ENCODE peak calls at places on chromosomes 11 and 22, in eight cellular contexts. C is ovary, U is IMR-90, M is mesendoderm, K is dorsolateral prefrontal cortex, V is fibroblast of lung, W is AG04450, Q is esophagus squamous epithelium. A is an unnamed sample.

GRCh38 chr11:64102005-64102738 is 63.7 kb downstream of the MACROD1 start:
- DNase-seq in V (no peak), K (no peak), C (no peak), W (no peak), U (no peak), M (no peak), Q (no peak), A (no peak)

GRCh38 chr11:132410383-132410782 is 1040.0 kb downstream of the NTM start:
- DNase-seq in K (no peak), Q (no peak), C (no peak), M (no peak), V (no peak), U (no peak), W (no peak), A (no peak)

GRCh38 chr22:26837784-26838520 is 180.6 kb downstream of the MIAT start:
- DNase-seq in C (no peak), U (no peak), V (no peak), W (no peak), M (peak), Q (no peak), K (no peak), A (no peak)

GRCh38 chr11:31720225-31720624 is 90.9 kb downstream of the PAX6 start:
- DNase-seq in V (no peak), W (no peak), Q (no peak), C (no peak), M (no peak), U (no peak), K (no peak), A (no peak)

GRCh38 chr11:94771390-94771789 is 3.2 kb downstream of the AMOTL1 start:
- DNase-seq in K (no peak), C (no peak), V (no peak), Q (no peak), M (no peak), U (no peak), W (no peak), A (no peak)

GRCh38 chr11:61509058-61510029 is 795 bp downstream of the LRRC10B start:
- DNase-seq in U (peak), Q (no peak), V (peak), C (peak), M (peak), K (peak), W (no peak), A (peak)

GRCh38 chr22:30423296-30423958 is 2.1 kb upstream of the MTFP1 start:
- DNase-seq in K (peak), V (no peak), C (no peak), Q (no peak), W (no peak), U (no peak), M (no peak), A (no peak)

GRCh38 chr11:63643205-63643604 is 28.0 kb downstream of the ATL3 start:
- DNase-seq in Q (no peak), C (no peak), M (no peak), W (no peak), V (no peak), U (no peak), K (no peak), A (no peak)

GRCh38 chr11:34149786-34150185 is 44.4 kb downstream of the NAT10 start:
- DNase-seq in K (no peak), Q (no peak), W (no peak), U (no peak), V (peak), C (no peak), M (peak), A (peak)

GRCh38 chr11:134317103-134317502 is 14.7 kb upstream of the GLB1L2 start:
- DNase-seq in C (no peak), U (no peak), W (no peak), M (no peak), K (no peak), Q (no peak), V (no peak), A (no peak)

GRCh38 chr22:48758021-48758561 is 1069.6 kb downstream of the BRD1 start:
- DNase-seq in K (no peak), M (no peak), V (no peak), U (no peak), C (peak), W (no peak), Q (no peak), A (no peak)

GRCh38 chr11:43969543-43969942 is 27.1 kb downstream of the C11orf96 start:
- DNase-seq in M (no peak), U (no peak), W (no peak), Q (no peak), V (no peak), C (no peak), K (no peak), A (peak)

GRCh38 chr11:9568854-9569587 is 4.4 kb upstream of the WEE1 start:
- DNase-seq in W (peak), C (peak), M (peak), V (peak), U (peak), K (no peak), Q (no peak), A (peak)

GRCh38 chr11:42410251-42410956 is 901.4 kb upstream of the API5 start:
- DNase-seq in V (no peak), W (no peak), K (no peak), Q (no peak), U (no peak), M (peak), C (no peak), A (no peak)

GRCh38 chr11:118126082-118126838 is 26.4 kb downstream of the SCN4B start:
- DNase-seq in C (no peak), V (no peak), W (no peak), U (no peak), K (no peak), Q (no peak), M (peak), A (no peak)

GRCh38 chr11:126328444-126328843 is 24.6 kb downstream of the DCPS start:
- DNase-seq in M (no peak), C (peak), V (no peak), Q (no peak), W (no peak), U (no peak), K (peak), A (no peak)

GRCh38 chr11:23540101-23540561 is 679.9 kb upstream of the CCDC179 start:
- DNase-seq in Q (no peak), C (no peak), V (peak), K (no peak), M (peak), U (peak), W (peak), A (peak)

GRCh38 chr11:63536669-63537292 is at the start of gene PLAAT4:
- DNase-seq in K (no peak), Q (no peak), C (peak), M (no peak), U (peak), V (peak), W (no peak), A (peak)

GRCh38 chr11:13772223-13773046 is 104.0 kb downstream of the FAR1 start:
- DNase-seq in W (peak), Q (no peak), U (peak), C (no peak), M (peak), V (peak), K (no peak), A (peak)

GRCh38 chr22:47152236-47152635 is 389.8 kb downstream of the TBC1D22A start:
- DNase-seq in M (no peak), K (no peak), U (no peak), Q (no peak), C (no peak), W (no peak), V (no peak), A (no peak)

GRCh38 chr22:41815716-41816115 is 15.2 kb downstream of the CCDC134 start:
- DNase-seq in K (no peak), U (no peak), C (no peak), V (no peak), M (no peak), Q (no peak), W (no peak), A (no peak)

GRCh38 chr11:121572581-121573059 is 119.9 kb upstream of the SORL1-AS1 start:
- DNase-seq in C (no peak), W (no peak), Q (no peak), M (no peak), U (no peak), K (no peak), V (no peak), A (no peak)

GRCh38 chr11:3920148-3920852 is 64.8 kb downstream of the STIM1 start:
- DNase-seq in V (peak), C (no peak), U (peak), W (no peak), K (no peak), Q (no peak), M (no peak), A (no peak)

GRCh38 chr22:19401483-19401882 is 30.1 kb downstream of the HIRA start:
- DNase-seq in U (no peak), W (no peak), M (no peak), K (no peak), Q (no peak), C (no peak), V (no peak), A (no peak)

GRCh38 chr22:18947905-18948304 is 11.8 kb upstream of the PRODH start:
- DNase-seq in C (no peak), W (no peak), U (no peak), V (no peak), Q (no peak), K (peak), M (peak), A (no peak)

GRCh38 chr11:127003260-127003981 is 2.9 kb upstream of the KIRREL3 start:
- DNase-seq in M (peak), V (peak), U (peak), Q (no peak), K (no peak), W (no peak), C (no peak), A (peak)

GRCh38 chr11:70106757-70107156 is 28.6 kb downstream of the ANO1 start:
- DNase-seq in V (no peak), Q (no peak), W (no peak), K (no peak), U (no peak), M (no peak), C (no peak), A (no peak)

GRCh38 chr11:102912482-102912830 is 37.7 kb upstream of the MMP12 start:
- DNase-seq in Q (no peak), C (no peak), W (no peak), M (peak), U (peak), K (no peak), V (no peak), A (no peak)

GRCh38 chr11:127474735-127475134 is 474.2 kb upstream of the KIRREL3 start:
- DNase-seq in Q (no peak), U (no peak), V (no peak), K (no peak), M (no peak), W (no peak), C (no peak), A (no peak)

GRCh38 chr11:69403556-69404215 is 77.8 kb upstream of the LINC01488 start:
- DNase-seq in C (no peak), K (no peak), M (no peak), U (peak), W (peak), Q (no peak), V (peak), A (peak)

GRCh38 chr11:17457361-17458104 is 19.1 kb downstream of the ABCC8 start:
- DNase-seq in Q (no peak), U (no peak), K (no peak), M (no peak), C (no peak), V (no peak), W (no peak), A (peak)

DNA sequence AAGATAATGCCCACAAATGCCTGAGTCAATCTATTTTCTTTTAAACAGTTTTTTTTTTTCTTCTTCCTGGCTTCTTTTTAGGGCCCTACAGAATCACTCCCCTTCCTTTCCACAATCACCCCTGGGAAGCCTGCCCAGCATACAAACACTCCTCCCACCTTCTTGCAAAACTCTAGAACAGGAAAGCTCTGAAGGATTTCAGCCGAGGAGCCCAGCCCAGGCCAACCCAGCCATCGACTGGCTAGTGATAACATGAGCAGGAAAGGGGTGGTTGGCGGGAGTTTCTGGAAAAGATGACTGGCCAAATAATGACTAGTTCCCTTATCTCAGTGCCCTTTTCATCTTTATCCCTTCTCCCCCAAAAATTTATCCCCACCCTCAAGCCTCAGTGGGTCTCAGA is 68.2 kb downstream of the USP35 start:
- DNase-seq in K (peak), M (peak), W (peak), V (peak), Q (no peak), C (peak), U (peak), A (no peak)
- H3K27ac ChIP-seq in K (peak), M (no peak), W (no peak), V (no peak), Q (peak), C (no peak), U (no peak), A (peak)

GRCh38 chr11:28673687-28674431 is 565.7 kb downstream of the METTL15 start:
- DNase-seq in W (no peak), V (no peak), Q (no peak), K (no peak), U (peak), C (no peak), M (peak), A (no peak)

GRCh38 chr11:28677719-28678118 is 569.5 kb downstream of the METTL15 start:
- DNase-seq in M (no peak), C (no peak), V (no peak), W (no peak), U (no peak), Q (no peak), K (no peak), A (no peak)

GRCh38 chr11:28671326-28671725 is 563.1 kb downstream of the METTL15 start:
- DNase-seq in W (no peak), M (no peak), U (no peak), V (no peak), K (no peak), Q (no peak), C (no peak), A (no peak)

GRCh38 chr11:28674432-28675076 is 566.4 kb downstream of the METTL15 start:
- DNase-seq in M (peak), Q (no peak), C (no peak), V (peak), K (no peak), W (no peak), U (peak), A (peak)

DNA sequence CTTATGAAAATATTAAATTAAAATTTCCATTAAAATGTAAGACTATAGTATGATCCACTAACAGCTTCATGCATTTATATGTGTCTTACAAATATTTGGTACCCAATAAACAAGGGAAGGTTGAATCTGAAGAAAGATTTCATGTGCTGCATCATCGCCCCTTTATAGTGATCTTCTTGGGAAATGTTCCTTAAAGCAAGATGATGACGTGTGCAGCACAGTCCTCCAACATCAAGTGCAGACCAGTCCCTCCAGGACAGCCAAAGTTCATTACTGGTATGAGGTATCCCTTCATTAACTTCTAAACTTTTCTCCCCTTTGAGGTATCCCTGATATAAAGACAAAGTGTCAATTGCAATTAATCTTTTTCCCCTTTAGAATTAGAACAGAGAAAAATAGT is 567.0 kb downstream of the METTL15 start:
- DNase-seq in U (no peak), V (no peak), C (no peak), K (no peak), M (no peak), W (no peak), Q (no peak), A (no peak)
- H3K27ac ChIP-seq in U (no peak), V (no peak), C (no peak), K (no peak), M (no peak), W (no peak), Q (no peak), A (no peak)

GRCh38 chr11:47571012-47571729 is 5.8 kb downstream of the PTPMT1 start:
- DNase-seq in Q (no peak), M (no peak), C (no peak), K (no peak), U (no peak), V (no peak), W (no peak), A (no peak)

GRCh38 chr11:47573321-47573720 is 5.4 kb downstream of the KBTBD4 start:
- DNase-seq in Q (no peak), U (no peak), M (no peak), K (no peak), C (peak), V (no peak), W (no peak), A (peak)

GRCh38 chr11:47571895-47572294 is 6.5 kb downstream of the PTPMT1 start:
- DNase-seq in Q (no peak), K (no peak), C (no peak), V (peak), W (no peak), M (no peak), U (peak), A (peak)

GRCh38 chr11:47569646-47570045 is 4.2 kb downstream of the PTPMT1 start:
- DNase-seq in M (no peak), Q (no peak), U (no peak), V (no peak), C (peak), K (no peak), W (no peak), A (no peak)

GRCh38 chr11:47572715-47573255 is 6.0 kb downstream of the KBTBD4 start:
- DNase-seq in K (no peak), M (no peak), U (no peak), C (peak), W (no peak), Q (no peak), V (no peak), A (peak)
- H3K27ac ChIP-seq in K (peak), M (no peak), U (peak), C (no peak), W (no peak), Q (no peak), V (peak), A (peak)

GRCh38 chr11:59212744-59213573 is at the start of gene MPEG1:
- DNase-seq in Q (no peak), M (no peak), V (no peak), C (no peak), U (no peak), K (no peak), W (no peak), A (no peak)

GRCh38 chr11:59216654-59217640 is 4.2 kb upstream of the MPEG1 start:
- DNase-seq in U (peak), C (no peak), W (no peak), V (peak), K (no peak), M (no peak), Q (no peak), A (no peak)

GRCh38 chr11:59212222-59212621 is 505 bp downstream of the MPEG1 start:
- DNase-seq in V (no peak), M (no peak), C (no peak), Q (no peak), W (no peak), U (no peak), K (no peak), A (no peak)

GRCh38 chr11:59218893-59219292 is 6.2 kb upstream of the MPEG1 start:
- DNase-seq in K (no peak), Q (no peak), C (no peak), M (no peak), W (no peak), U (no peak), V (no peak), A (no peak)

GRCh38 chr11:59214141-59214893 is 1.6 kb upstream of the MPEG1 start:
- DNase-seq in M (no peak), U (no peak), W (no peak), V (no peak), C (no peak), K (no peak), Q (no peak), A (no peak)
- H3K27ac ChIP-seq in M (no peak), U (no peak), W (no peak), V (no peak), C (no peak), K (no peak), Q (no peak), A (no peak)

GRCh38 chr22:44193537-44193896 is 12.8 kb downstream of the PARVG start:
- DNase-seq in U (no peak), Q (no peak), C (no peak), W (no peak), K (no peak), M (no peak), V (no peak), A (no peak)
- H3K27ac ChIP-seq in U (no peak), Q (no peak), C (no peak), W (no peak), K (no peak), M (no peak), V (no peak), A (no peak)

GRCh38 chr11:130405428-130405827 is 23.0 kb downstream of the ADAMTS8 start:
- DNase-seq in V (no peak), C (no peak), M (no peak), Q (no peak), U (no peak), W (no peak), K (no peak), A (no peak)
- H3K27ac ChIP-seq in V (no peak), C (no peak), M (no peak), Q (no peak), U (no peak), W (no peak), K (no peak), A (no peak)

GRCh38 chr11:12043221-12043620 is 34.8 kb upstream of the DKK3 start:
- DNase-seq in U (no peak), M (no peak), C (no peak), Q (no peak), V (no peak), W (no peak), K (no peak), A (no peak)

GRCh38 chr11:12044799-12045198 is 36.4 kb upstream of the DKK3 start:
- DNase-seq in U (no peak), M (no peak), C (no peak), V (no peak), W (no peak), Q (no peak), K (peak), A (no peak)

GRCh38 chr11:12046636-12047236 is 38.3 kb upstream of the DKK3 start:
- DNase-seq in V (no peak), C (no peak), K (no peak), Q (no peak), M (no peak), U (no peak), W (no peak), A (no peak)

GRCh38 chr11:12043959-12044772 is 35.7 kb upstream of the DKK3 start:
- DNase-seq in Q (no peak), C (peak), U (peak), K (peak), W (peak), V (peak), M (peak), A (no peak)

DNA sequence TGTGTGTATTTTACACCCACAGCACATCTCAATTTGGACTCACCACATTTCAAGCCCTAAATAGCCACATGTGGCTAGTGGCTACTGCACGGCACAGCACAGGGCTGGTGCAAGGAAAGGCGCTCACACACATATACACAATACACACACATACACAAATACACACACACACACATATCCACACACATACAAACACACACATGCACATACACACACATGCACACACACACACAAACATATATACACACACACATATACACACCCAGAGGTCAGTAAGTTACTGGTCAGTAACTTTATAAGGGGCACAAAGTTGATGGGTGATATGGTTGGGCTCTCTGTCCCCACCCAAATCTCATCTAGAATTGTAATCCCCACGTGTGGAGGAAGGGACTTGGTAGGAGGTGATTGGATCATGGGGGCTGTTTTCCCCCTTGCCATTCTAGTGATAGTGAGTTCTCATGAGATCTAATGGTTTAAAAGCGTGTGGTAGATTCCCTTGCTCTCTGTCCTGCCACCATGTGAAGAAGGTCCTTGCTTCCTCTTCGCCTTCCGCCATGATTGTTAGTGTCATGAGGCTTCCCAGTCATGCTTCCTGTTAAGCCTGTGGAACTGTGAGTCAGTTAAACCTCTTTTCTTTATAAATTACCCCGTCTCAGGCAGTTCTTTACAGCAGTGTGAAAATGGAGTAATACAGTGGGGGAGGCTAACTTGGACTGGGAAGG is 37.6 kb upstream of the DKK3 start:
- DNase-seq in W (no peak), K (no peak), V (no peak), U (peak), Q (no peak), C (no peak), M (no peak), A (no peak)
- H3K27ac ChIP-seq in W (no peak), K (no peak), V (no peak), U (no peak), Q (no peak), C (no peak), M (no peak), A (peak)